ENCODE peak calls at places on chromosomes 4 and X, in nine cellular contexts. M is Caco-2, N is GM06990, I is AG10803, A is AG09309, E is A549, G is ovary, Z is H7, J is GM23248. O is an unnamed sample.

GRCh38 chr4:120616041-120616440 is 306.5 kb downstream of the PRDM5 start:
- DNase-seq in M (no peak), N (no peak), I (no peak), A (no peak), E (no peak), G (no peak), Z (no peak), J (no peak), O (no peak)

GRCh38 chrX:9171841-9172240 is 137.9 kb upstream of the FAM9B start:
- DNase-seq in M (no peak), N (no peak), I (peak), A (no peak), E (peak), G (no peak), Z (no peak), J (peak), O (no peak)

GRCh38 chr4:168848112-168848511 is 161.9 kb downstream of the CBR4 start:
- DNase-seq in M (no peak), N (no peak), I (peak), A (no peak), E (no peak), G (no peak), Z (no peak), J (peak), O (no peak)

GRCh38 chr4:3310301-3311094 is 17.7 kb downstream of the RGS12 start:
- DNase-seq in M (no peak), N (no peak), I (no peak), A (no peak), E (no peak), G (peak), Z (no peak), J (no peak), O (no peak)

GRCh38 chrX:109624641-109625311 is at the start of gene KCNE5:
- DNase-seq in M (no peak), N (no peak), I (no peak), A (no peak), E (no peak), G (no peak), Z (peak), J (peak), O (no peak)

GRCh38 chrX:41956027-41956426 is 32.7 kb upstream of the CASK start:
- DNase-seq in M (no peak), N (no peak), I (peak), A (no peak), E (no peak), G (no peak), Z (no peak), J (peak), O (no peak)

GRCh38 chrX:2967998-2968909 is 38.1 kb upstream of the ARSH start:
- DNase-seq in M (peak), N (no peak), I (peak), A (no peak), E (no peak), G (no peak), Z (no peak), J (peak), O (no peak)

GRCh38 chr4:38119663-38120374 is 159.6 kb downstream of the PTTG2 start:
- DNase-seq in M (no peak), N (no peak), I (peak), A (peak), E (peak), G (peak), Z (no peak), J (peak), O (no peak)

GRCh38 chr4:81069706-81070331 is 39.3 kb downstream of the BMP3 start:
- DNase-seq in M (peak), N (peak), I (peak), A (peak), E (peak), G (peak), Z (peak), J (peak), O (peak)

GRCh38 chr4:139734875-139735380 is 69.3 kb downstream of the MGST2 start:
- DNase-seq in M (peak), N (peak), I (peak), A (peak), E (no peak), G (peak), Z (peak), J (peak), O (peak)

GRCh38 chrX:152202886-152203285 is 64.5 kb upstream of the MAGEA10 start:
- DNase-seq in M (no peak), N (no peak), I (no peak), A (no peak), E (no peak), G (no peak), Z (peak), J (no peak), O (no peak)

GRCh38 chrX:96474357-96475125 is 210.1 kb upstream of the DIAPH2 start:
- DNase-seq in M (no peak), N (no peak), I (peak), A (no peak), E (peak), G (no peak), Z (no peak), J (no peak), O (peak)

GRCh38 chr4:104490770-104491395 is 3.8 kb downstream of the CXXC4 start:
- DNase-seq in M (peak), N (peak), I (peak), A (no peak), E (peak), G (peak), Z (peak), J (peak), O (no peak)

GRCh38 chr4:47482326-47482725 is 2.7 kb upstream of the ATP10D start:
- DNase-seq in M (no peak), N (no peak), I (peak), A (no peak), E (no peak), G (no peak), Z (no peak), J (peak), O (no peak)

GRCh38 chrX:39611468-39611867 is 486.3 kb downstream of the BCOR start:
- DNase-seq in M (no peak), N (no peak), I (no peak), A (no peak), E (no peak), G (no peak), Z (no peak), J (no peak), O (no peak)

GRCh38 chr4:78732332-78733104 is 43.6 kb upstream of the BMP2K start:
- DNase-seq in M (no peak), N (no peak), I (no peak), A (no peak), E (no peak), G (no peak), Z (no peak), J (no peak), O (no peak)

GRCh38 chrX:50100188-50100587 is 100.6 kb downstream of the AKAP4 start:
- DNase-seq in M (peak), N (no peak), I (no peak), A (no peak), E (peak), G (no peak), Z (peak), J (no peak), O (no peak)

GRCh38 chr4:118221193-118221800 is 131.5 kb downstream of the PRSS12 start:
- DNase-seq in M (no peak), N (no peak), I (peak), A (no peak), E (no peak), G (no peak), Z (no peak), J (no peak), O (no peak)

GRCh38 chr4:107718351-107718965 is 1.6 kb downstream of the PAPSS1 start:
- DNase-seq in M (no peak), N (peak), I (peak), A (peak), E (no peak), G (no peak), Z (no peak), J (no peak), O (no peak)

GRCh38 chr4:186704059-186704458 is 19.6 kb downstream of the FAT1 start:
- DNase-seq in M (no peak), N (no peak), I (no peak), A (no peak), E (no peak), G (no peak), Z (no peak), J (no peak), O (no peak)
- H3K4me3 ChIP-seq in M (no peak), N (no peak), I (no peak), A (no peak), E (no peak), G (no peak), Z (no peak), J (no peak), O (no peak)

GRCh38 chr4:112523764-112524505 is 8.0 kb upstream of the NEUROG2 start:
- DNase-seq in M (peak), N (peak), I (no peak), A (no peak), E (peak), G (peak), Z (peak), J (peak), O (peak)

GRCh38 chr4:112521123-112522116 is 5.4 kb upstream of the NEUROG2 start:
- DNase-seq in M (no peak), N (peak), I (no peak), A (no peak), E (no peak), G (no peak), Z (peak), J (no peak), O (no peak)

GRCh38 chr4:112520598-112521122 is 4.7 kb upstream of the NEUROG2 start:
- DNase-seq in M (no peak), N (no peak), I (no peak), A (no peak), E (no peak), G (no peak), Z (peak), J (no peak), O (no peak)

GRCh38 chr4:112522389-112522788 is 6.4 kb upstream of the NEUROG2 start:
- DNase-seq in M (no peak), N (no peak), I (no peak), A (no peak), E (no peak), G (no peak), Z (no peak), J (no peak), O (no peak)

GRCh38 chr4:112523008-112523440 is 7.0 kb upstream of the NEUROG2 start:
- DNase-seq in M (no peak), N (peak), I (peak), A (no peak), E (peak), G (no peak), Z (peak), J (no peak), O (no peak)
- H3K4me3 ChIP-seq in M (no peak), N (peak), I (peak), A (no peak), E (peak), G (peak), Z (peak), J (no peak), O (no peak)

DNA sequence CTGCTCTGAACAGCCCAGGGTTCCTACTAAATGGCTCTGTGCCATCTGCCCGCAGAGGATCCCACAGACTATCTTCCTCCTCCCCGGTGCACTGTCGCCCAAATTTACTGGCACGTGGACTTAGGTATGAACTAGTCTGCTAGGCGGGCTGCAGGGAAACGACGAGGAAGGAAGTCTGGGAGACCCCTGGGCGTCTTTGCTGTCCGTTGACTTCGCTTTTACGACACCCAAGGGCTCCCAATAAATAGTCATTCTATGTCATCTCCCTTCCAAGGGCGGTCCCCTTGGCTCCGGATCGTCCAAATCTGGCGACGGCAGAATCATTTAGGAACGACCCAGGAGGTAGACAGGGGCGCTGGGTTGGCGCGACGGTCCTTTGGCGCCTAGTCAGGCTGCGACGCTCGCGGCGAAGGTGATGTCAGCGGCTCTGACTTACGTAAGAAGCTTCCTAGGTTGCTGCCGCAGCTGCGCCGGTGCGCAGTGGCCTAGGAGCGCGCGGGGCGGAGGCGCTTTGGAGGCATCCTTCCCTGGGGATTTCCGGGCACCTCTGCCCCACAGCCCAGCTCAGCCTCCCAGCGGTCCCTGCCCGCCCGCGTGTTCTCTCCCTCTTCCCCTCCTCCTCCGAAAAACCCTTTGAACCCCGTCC is 2.2 kb downstream of the NHS start:
- DNase-seq in M (peak), N (peak), I (peak), A (no peak), E (peak), G (peak), Z (peak), J (peak), O (no peak)
- H3K4me3 ChIP-seq in M (peak), N (no peak), I (peak), A (peak), E (peak), G (peak), Z (peak), J (peak), O (no peak)

GRCh38 chrX:119236599-119237525 is 777 bp downstream of the PGRMC1 start:
- DNase-seq in M (peak), N (peak), I (peak), A (no peak), E (peak), G (peak), Z (peak), J (peak), O (no peak)
- H3K4me3 ChIP-seq in M (peak), N (peak), I (peak), A (peak), E (peak), G (peak), Z (peak), J (peak), O (peak)

GRCh38 chr4:71486550-71487323 is 147.9 kb downstream of the SLC4A4 start:
- DNase-seq in M (no peak), N (no peak), I (no peak), A (no peak), E (no peak), G (no peak), Z (no peak), J (no peak), O (peak)
- H3K4me3 ChIP-seq in M (no peak), N (no peak), I (no peak), A (no peak), E (no peak), G (no peak), Z (no peak), J (no peak), O (peak)

GRCh38 chr4:53763813-53764597 is 172.7 kb upstream of the LNX1 start:
- DNase-seq in M (no peak), N (no peak), I (peak), A (peak), E (no peak), G (no peak), Z (no peak), J (peak), O (no peak)
- H3K4me3 ChIP-seq in M (no peak), N (no peak), I (no peak), A (no peak), E (no peak), G (no peak), Z (no peak), J (no peak), O (no peak)

GRCh38 chr4:158673633-158674032 is 1.5 kb downstream of the ETFDH start:
- DNase-seq in M (no peak), N (no peak), I (no peak), A (no peak), E (no peak), G (no peak), Z (no peak), J (no peak), O (no peak)
- H3K4me3 ChIP-seq in M (no peak), N (no peak), I (no peak), A (no peak), E (no peak), G (no peak), Z (no peak), J (no peak), O (no peak)

DNA sequence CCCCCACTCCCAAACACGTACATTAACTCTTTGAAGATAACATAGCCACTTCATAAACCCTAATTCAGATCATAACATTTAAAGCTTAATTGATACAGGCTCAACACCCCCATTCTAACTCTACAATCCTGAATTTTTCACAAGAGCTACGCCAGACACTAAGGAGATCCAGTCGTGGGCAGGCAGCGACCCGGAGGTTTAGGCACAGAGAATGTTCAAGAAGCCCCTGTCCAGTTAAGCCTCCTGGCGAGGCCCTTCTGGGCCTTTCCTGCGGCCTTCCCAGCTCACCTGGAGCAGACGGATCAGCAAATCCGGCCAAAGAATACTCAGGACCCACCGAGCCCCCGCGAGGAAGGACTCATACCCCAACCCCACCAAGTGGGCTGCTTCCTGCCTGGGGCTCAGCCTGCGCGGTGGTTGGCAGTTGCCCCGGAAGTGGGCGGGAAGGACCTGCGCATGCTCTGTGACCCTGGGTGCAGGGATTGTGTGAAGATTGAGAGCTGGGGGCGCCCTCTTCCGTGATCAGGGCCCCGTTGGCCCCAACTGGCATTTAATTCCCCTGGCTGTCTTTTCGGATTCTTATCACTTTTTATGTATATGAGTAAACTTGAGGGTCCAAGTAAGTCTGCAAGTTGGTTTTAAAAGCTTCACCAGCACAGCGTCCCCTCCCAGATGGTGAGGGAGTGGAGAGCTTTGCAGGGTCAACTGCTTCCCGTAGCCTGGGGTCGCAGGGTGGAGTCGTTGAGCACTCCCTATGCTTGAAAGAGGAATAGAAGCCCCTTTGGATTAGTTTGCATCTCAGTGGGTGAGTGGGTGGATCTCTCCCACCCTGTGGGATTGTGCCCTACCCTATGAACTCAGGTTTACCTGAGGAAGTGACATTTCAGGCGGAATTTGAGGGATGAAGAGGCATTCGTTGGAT is at the start of gene TRIM61:
- DNase-seq in M (no peak), N (peak), I (peak), A (no peak), E (no peak), G (peak), Z (peak), J (no peak), O (no peak)
- H3K4me3 ChIP-seq in M (no peak), N (peak), I (peak), A (peak), E (no peak), G (peak), Z (peak), J (no peak), O (no peak)

DNA sequence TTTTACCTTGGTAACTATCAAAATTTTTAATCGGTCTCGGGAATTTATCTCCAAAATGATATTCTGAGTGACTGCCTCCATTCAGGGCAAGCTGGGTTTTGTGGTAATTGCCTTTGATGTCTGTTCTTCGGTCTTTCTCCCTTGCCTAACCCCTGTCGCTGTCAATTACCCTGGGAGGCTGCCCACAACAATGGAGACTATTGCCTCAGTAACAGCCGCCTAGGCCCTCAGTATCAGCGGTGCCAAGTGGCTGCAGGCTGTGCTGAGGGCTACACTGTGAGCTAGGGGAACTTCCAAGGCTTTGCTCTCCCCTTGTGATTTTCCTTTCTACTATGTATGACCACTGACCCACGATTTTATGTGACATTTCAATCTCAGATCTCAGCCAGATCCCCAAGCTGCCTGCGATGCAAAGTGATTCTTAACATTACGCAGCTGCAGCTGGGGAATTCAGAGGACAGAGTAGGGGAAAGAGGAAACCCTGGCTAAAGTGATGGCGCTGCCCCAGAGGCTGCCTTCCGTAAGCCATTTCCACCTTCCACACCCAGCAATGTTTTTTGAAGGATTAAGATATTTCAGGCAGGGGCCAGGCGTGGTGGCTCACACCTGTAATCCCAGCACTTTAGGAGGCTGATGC is 36.2 kb upstream of the REST start:
- DNase-seq in M (no peak), N (no peak), I (peak), A (no peak), E (no peak), G (no peak), Z (peak), J (no peak), O (no peak)
- H3K4me3 ChIP-seq in M (no peak), N (no peak), I (peak), A (no peak), E (no peak), G (no peak), Z (no peak), J (no peak), O (no peak)

GRCh38 chrX:120753413-120754251 is 122.0 kb downstream of the CT47B1 start:
- DNase-seq in M (no peak), N (peak), I (no peak), A (no peak), E (no peak), G (no peak), Z (no peak), J (no peak), O (no peak)
- H3K4me3 ChIP-seq in M (no peak), N (no peak), I (no peak), A (no peak), E (no peak), G (no peak), Z (no peak), J (no peak), O (no peak)